ENCODE peak calls at places on chromosomes 4 and X, in seven cellular contexts. X is H9, I is IMR-90, K is neuronal stem cell, Z is trophoblast cell, G is mesendoderm, J is H1. W is an unnamed sample.

GRCh38 chr4:170139764-170140163 is 50.0 kb upstream of the AADAT start:
- DNase-seq in X (no peak), K (no peak), J (no peak), Z (no peak), I (peak; percentile 37), G (no peak), W (peak; percentile 5)

GRCh38 chr4:122364700-122365404 is 14.0 kb upstream of the ADAD1 start:
- DNase-seq in I (no peak), Z (no peak), G (peak; percentile 28), K (no peak), X (peak; percentile 49), J (no peak), W (no peak)

GRCh38 chrX:54961750-54962149 is 32.2 kb downstream of the PFKFB1 start:
- DNase-seq in J (no peak), I (no peak), K (no peak), Z (no peak), G (no peak), X (no peak), W (no peak)

GRCh38 chrX:17005712-17006372 is 59.4 kb downstream of the REPS2 start:
- DNase-seq in X (no peak), G (no peak), I (no peak), K (no peak), J (no peak), Z (no peak), W (no peak)

GRCh38 chrX:132615396-132616131 is 126.7 kb upstream of the MBNL3 start:
- DNase-seq in Z (no peak), K (peak; percentile 32), X (peak; percentile 57), I (peak; percentile 12), G (peak; percentile 70), J (peak; percentile 9), W (peak; percentile 60)

GRCh38 chr4:109574931-109575804 is 15.1 kb downstream of the MCUB start:
- DNase-seq in I (no peak), Z (no peak), J (no peak), G (no peak), K (no peak), X (no peak), W (no peak)

GRCh38 chrX:20594985-20595384 is 328.3 kb upstream of the RPS6KA3 start:
- DNase-seq in G (peak; percentile 75), I (no peak), K (peak; percentile 0), J (no peak), Z (peak; percentile 53), X (no peak), W (no peak)

GRCh38 chr4:181908168-181908567 is 335.0 kb upstream of the TENM3 start:
- DNase-seq in G (no peak), K (no peak), J (no peak), X (no peak), I (peak; percentile 7), Z (no peak), W (no peak)

GRCh38 chrX:105533951-105534350 is 288.4 kb upstream of the NRK start:
- DNase-seq in G (no peak), K (no peak), Z (no peak), X (no peak), J (no peak), I (no peak), W (no peak)

GRCh38 chr4:34157546-34157945 is 2086.8 kb downstream of the ARAP2 start:
- DNase-seq in J (no peak), X (no peak), K (no peak), Z (no peak), G (no peak), I (peak; percentile 71), W (no peak)

GRCh38 chr4:20180509-20180908 is 71.2 kb upstream of the SLIT2 start:
- DNase-seq in K (no peak), X (no peak), J (no peak), I (no peak), G (no peak), Z (no peak), W (no peak)

GRCh38 chr4:28369504-28369903 is 1508.9 kb downstream of the STIM2 start:
- DNase-seq in I (peak; percentile 71), K (no peak), Z (no peak), G (no peak), J (no peak), X (no peak), W (no peak)

GRCh38 chr4:163558539-163559044 is 64.1 kb downstream of the TMA16 start:
- DNase-seq in X (no peak), J (no peak), K (no peak), G (no peak), I (no peak), Z (no peak), W (peak; percentile 39)

GRCh38 chrX:30668581-30668980 is 15.4 kb downstream of the GK start:
- DNase-seq in Z (no peak), I (no peak), K (no peak), J (no peak), X (no peak), G (no peak), W (no peak)

GRCh38 chrX:30679369-30679768 is 26.1 kb downstream of the GK start:
- DNase-seq in K (no peak), J (no peak), X (no peak), Z (no peak), G (no peak), I (no peak), W (no peak)

GRCh38 chrX:30673884-30674598 is 20.8 kb downstream of the GK start:
- DNase-seq in Z (no peak), J (no peak), X (no peak), G (no peak), K (no peak), I (no peak), W (no peak)

GRCh38 chrX:30674799-30675198 is 21.6 kb downstream of the GK start:
- DNase-seq in X (no peak), J (no peak), Z (no peak), K (no peak), G (no peak), I (no peak), W (no peak)

GRCh38 chrX:30673405-30673804 is 20.2 kb downstream of the GK start:
- DNase-seq in I (no peak), K (no peak), X (no peak), J (no peak), Z (no peak), G (no peak), W (no peak)
- H2AK5ac ChIP-seq in I (no peak overlapping the region), K (no peak overlapping the region), X (no peak overlapping the region), J (no peak overlapping the region), Z (no peak overlapping the region), G (no peak overlapping the region), W (no peak overlapping the region)

GRCh38 chrX:97633798-97634197 is 750.1 kb downstream of the RPA4 start:
- DNase-seq in J (no peak), Z (no peak), X (no peak), K (no peak), I (no peak), G (no peak), W (no peak)

GRCh38 chrX:97629597-97629985 is 745.9 kb downstream of the RPA4 start:
- DNase-seq in I (no peak), J (no peak), G (no peak), Z (no peak), K (no peak), X (no peak), W (no peak)

GRCh38 chrX:97628807-97629596 is 745.3 kb downstream of the RPA4 start:
- DNase-seq in I (no peak), X (no peak), J (no peak), Z (no peak), K (no peak), G (no peak), W (no peak)

GRCh38 chrX:97628326-97628725 is 744.6 kb downstream of the RPA4 start:
- DNase-seq in Z (no peak), X (no peak), I (no peak), J (no peak), K (no peak), G (no peak), W (no peak)
- H2AK5ac ChIP-seq in Z (no peak overlapping the region), X (no peak overlapping the region), I (no peak overlapping the region), J (no peak overlapping the region), K (no peak overlapping the region), G (no peak overlapping the region), W (no peak overlapping the region)

DNA sequence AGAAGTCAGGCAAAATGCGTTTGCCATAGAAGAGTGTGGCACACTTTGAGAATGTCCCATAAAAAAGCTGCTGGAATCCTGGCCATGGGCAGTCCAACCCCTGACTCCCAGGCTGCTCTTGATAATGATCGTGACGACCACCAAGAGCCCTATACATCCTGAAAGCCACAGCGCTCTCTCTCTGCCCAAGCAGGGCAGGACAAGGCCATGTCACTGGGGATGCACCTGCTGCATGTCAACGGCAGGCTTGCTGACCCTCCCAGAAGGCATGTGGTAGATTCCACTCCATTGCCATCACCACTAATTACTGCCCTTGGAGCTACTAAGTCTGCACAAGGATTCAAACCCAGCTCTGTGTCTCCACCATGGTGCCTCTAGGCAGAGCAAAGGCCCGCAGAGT is 144.5 kb downstream of the EVC2 start:
- DNase-seq in I (no peak), X (no peak), G (no peak), K (no peak), J (no peak), Z (no peak), W (no peak)
- H2AK5ac ChIP-seq in I (no peak overlapping the region), X (no peak overlapping the region), G (no peak overlapping the region), K (no peak overlapping the region), J (no peak overlapping the region), Z (no peak overlapping the region), W (no peak overlapping the region)

GRCh38 chr4:101276661-101277060 is 70.7 kb downstream of the PPP3CA start:
- DNase-seq in J (no peak), K (no peak), I (no peak), X (no peak), G (no peak), Z (no peak), W (no peak)

GRCh38 chr4:101279377-101279871 is 67.9 kb downstream of the PPP3CA start:
- DNase-seq in G (peak; percentile 69), X (no peak), I (peak; percentile 97), J (no peak), Z (no peak), K (no peak), W (peak; percentile 95)

GRCh38 chr4:101271516-101271915 is 75.8 kb downstream of the PPP3CA start:
- DNase-seq in J (no peak), G (peak; percentile 52), K (no peak), X (no peak), I (peak; percentile 31), Z (no peak), W (peak; percentile 52)

GRCh38 chr4:101277661-101278060 is 69.7 kb downstream of the PPP3CA start:
- DNase-seq in K (no peak), G (no peak), J (no peak), Z (peak; percentile 24), X (no peak), I (peak; percentile 81), W (peak; percentile 80)

DNA sequence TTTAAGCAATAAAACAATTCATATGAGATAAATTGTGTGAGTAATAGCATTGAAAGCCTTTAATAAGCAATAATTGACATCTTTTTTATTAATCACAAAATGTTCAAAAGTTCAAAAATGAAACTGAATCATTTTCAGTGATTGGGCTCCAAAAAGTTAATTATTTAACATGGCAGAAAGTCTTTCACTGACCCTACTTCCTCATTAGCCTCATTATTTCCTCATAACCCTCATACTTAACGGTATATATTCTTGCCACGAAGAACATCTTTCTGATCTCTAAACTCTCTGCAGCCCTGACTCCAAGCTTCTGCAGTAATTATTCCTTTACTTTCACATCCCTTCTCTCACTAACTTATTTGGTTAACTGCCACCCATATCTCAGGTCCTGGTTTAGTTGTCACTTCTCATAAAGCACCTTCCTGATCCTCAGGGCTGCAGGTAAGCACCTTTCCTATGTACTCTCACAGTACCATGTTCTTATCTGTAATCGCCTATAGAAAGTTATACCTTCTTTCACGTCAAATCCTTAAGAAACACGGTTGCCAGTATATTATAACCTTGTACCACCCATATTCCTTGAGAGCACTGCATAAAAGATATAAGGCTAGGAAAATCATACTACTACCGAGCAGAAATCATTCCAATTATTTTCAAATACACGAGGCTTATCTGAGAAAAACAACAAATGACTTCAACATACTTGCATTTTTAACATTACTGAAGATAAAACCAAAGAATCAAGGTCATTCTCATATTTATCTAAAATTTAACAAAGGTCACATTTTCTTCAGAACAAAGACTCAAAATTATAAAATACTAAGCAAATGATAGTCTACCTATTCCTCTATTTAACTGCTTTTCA is 72.2 kb downstream of the PPP3CA start:
- DNase-seq in G (no peak), X (no peak), J (no peak), Z (no peak), K (no peak), I (no peak), W (no peak)
- H2AK5ac ChIP-seq in G (no peak overlapping the region), X (no peak overlapping the region), J (no peak overlapping the region), Z (no peak overlapping the region), K (no peak overlapping the region), I (no peak overlapping the region), W (no peak overlapping the region)

W was measured in mesenchymal stem cell.